ENCODE peak calls at places on chromosomes 12 and 14, in ten cellular contexts. One of them, this sample, is unnamed.

GRCh38 chr12:6630696-6631095 is 5.1 kb downstream of the LPAR5 start:
- DNase-seq in NCI-H524: peak; percentile 88
- DNase-seq in CD4-positive, alpha-beta memory T cell: no peak
- DNase-seq in GM13976: no peak
- DNase-seq in midbrain: no peak
- DNase-seq in GM12865: no peak
- DNase-seq in left ventricle myocardium inferior: no peak
- DNase-seq in activated naive CD4-positive, alpha-beta T cell: no peak
- DNase-seq in AG08396: no peak
- DNase-seq in activated T-cell treated with anti-CD3 and anti-CD28 coated beads for 1 hour: no peak
- DNase-seq in this sample: no peak

GRCh38 chr14:49512147-49512551 is 74.0 kb downstream of the RPS29 start:
- DNase-seq in NCI-H524: no peak
- DNase-seq in CD4-positive, alpha-beta memory T cell: no peak
- DNase-seq in GM13976: no peak
- DNase-seq in midbrain: no peak
- DNase-seq in GM12865: no peak
- DNase-seq in left ventricle myocardium inferior: no peak
- DNase-seq in activated naive CD4-positive, alpha-beta T cell: no peak
- DNase-seq in AG08396: peak; percentile 45
- DNase-seq in activated T-cell treated with anti-CD3 and anti-CD28 coated beads for 1 hour: no peak
- DNase-seq in this sample: no peak

GRCh38 chr12:83954939-83955601 is 957.5 kb downstream of the SLC6A15 start:
- DNase-seq in NCI-H524: no peak
- DNase-seq in CD4-positive, alpha-beta memory T cell: no peak
- DNase-seq in GM13976: no peak
- DNase-seq in midbrain: no peak
- DNase-seq in GM12865: peak; percentile 15
- DNase-seq in left ventricle myocardium inferior: no peak
- DNase-seq in activated naive CD4-positive, alpha-beta T cell: no peak
- DNase-seq in AG08396: no peak
- DNase-seq in activated T-cell treated with anti-CD3 and anti-CD28 coated beads for 1 hour: no peak
- DNase-seq in this sample: no peak

GRCh38 chr14:32571995-32572866 is 243.1 kb downstream of the AKAP6 start:
- DNase-seq in NCI-H524: no peak
- DNase-seq in CD4-positive, alpha-beta memory T cell: no peak
- DNase-seq in GM13976: no peak
- DNase-seq in midbrain: no peak
- DNase-seq in GM12865: peak; percentile 7
- DNase-seq in left ventricle myocardium inferior: no peak
- DNase-seq in activated naive CD4-positive, alpha-beta T cell: no peak
- DNase-seq in AG08396: no peak
- DNase-seq in activated T-cell treated with anti-CD3 and anti-CD28 coated beads for 1 hour: no peak
- DNase-seq in this sample: no peak

GRCh38 chr14:61140872-61141271 is 140.3 kb downstream of the TMEM30B start:
- DNase-seq in NCI-H524: no peak
- DNase-seq in CD4-positive, alpha-beta memory T cell: no peak
- DNase-seq in GM13976: no peak
- DNase-seq in midbrain: no peak
- DNase-seq in GM12865: no peak
- DNase-seq in left ventricle myocardium inferior: no peak
- DNase-seq in activated naive CD4-positive, alpha-beta T cell: no peak
- DNase-seq in AG08396: no peak
- DNase-seq in activated T-cell treated with anti-CD3 and anti-CD28 coated beads for 1 hour: no peak
- DNase-seq in this sample: no peak

GRCh38 chr12:131348226-131349010 is 362.5 kb upstream of the SFSWAP start:
- DNase-seq in NCI-H524: no peak
- DNase-seq in CD4-positive, alpha-beta memory T cell: no peak
- DNase-seq in GM13976: no peak
- DNase-seq in midbrain: no peak
- DNase-seq in GM12865: no peak
- DNase-seq in left ventricle myocardium inferior: no peak
- DNase-seq in activated naive CD4-positive, alpha-beta T cell: no peak
- DNase-seq in AG08396: no peak
- DNase-seq in activated T-cell treated with anti-CD3 and anti-CD28 coated beads for 1 hour: no peak
- DNase-seq in this sample: no peak

GRCh38 chr12:19978193-19978592 is 390.1 kb upstream of the PDE3A start:
- DNase-seq in NCI-H524: no peak
- DNase-seq in CD4-positive, alpha-beta memory T cell: no peak
- DNase-seq in GM13976: no peak
- DNase-seq in midbrain: no peak
- DNase-seq in GM12865: no peak
- DNase-seq in left ventricle myocardium inferior: no peak
- DNase-seq in activated naive CD4-positive, alpha-beta T cell: no peak
- DNase-seq in AG08396: peak; percentile 21
- DNase-seq in activated T-cell treated with anti-CD3 and anti-CD28 coated beads for 1 hour: no peak
- DNase-seq in this sample: no peak

GRCh38 chr12:124369055-124369900 is 74.4 kb downstream of the RFLNA start:
- DNase-seq in NCI-H524: no peak
- DNase-seq in CD4-positive, alpha-beta memory T cell: no peak
- DNase-seq in GM13976: no peak
- DNase-seq in midbrain: peak; percentile 92
- DNase-seq in GM12865: no peak
- DNase-seq in left ventricle myocardium inferior: peak; percentile 92
- DNase-seq in activated naive CD4-positive, alpha-beta T cell: no peak
- DNase-seq in AG08396: peak; percentile 92
- DNase-seq in activated T-cell treated with anti-CD3 and anti-CD28 coated beads for 1 hour: no peak
- DNase-seq in this sample: no peak

GRCh38 chr14:99327050-99327449 is 55.1 kb upstream of the BCL11B start:
- DNase-seq in NCI-H524: no peak
- DNase-seq in CD4-positive, alpha-beta memory T cell: peak; percentile 4
- DNase-seq in GM13976: no peak
- DNase-seq in midbrain: no peak
- DNase-seq in GM12865: no peak
- DNase-seq in left ventricle myocardium inferior: no peak
- DNase-seq in activated naive CD4-positive, alpha-beta T cell: no peak
- DNase-seq in AG08396: no peak
- DNase-seq in activated T-cell treated with anti-CD3 and anti-CD28 coated beads for 1 hour: no peak
- DNase-seq in this sample: no peak

GRCh38 chr12:114562654-114563053 is 121.3 kb downstream of the TBX3 start:
- DNase-seq in NCI-H524: no peak
- DNase-seq in CD4-positive, alpha-beta memory T cell: no peak
- DNase-seq in GM13976: no peak
- DNase-seq in midbrain: no peak
- DNase-seq in GM12865: no peak
- DNase-seq in left ventricle myocardium inferior: no peak
- DNase-seq in activated naive CD4-positive, alpha-beta T cell: no peak
- DNase-seq in AG08396: no peak
- DNase-seq in activated T-cell treated with anti-CD3 and anti-CD28 coated beads for 1 hour: no peak
- DNase-seq in this sample: no peak

GRCh38 chr12:115450017-115450416 is 766.0 kb upstream of the TBX3 start:
- DNase-seq in NCI-H524: no peak
- DNase-seq in CD4-positive, alpha-beta memory T cell: no peak
- DNase-seq in GM13976: no peak
- DNase-seq in midbrain: no peak
- DNase-seq in GM12865: no peak
- DNase-seq in left ventricle myocardium inferior: no peak
- DNase-seq in activated naive CD4-positive, alpha-beta T cell: no peak
- DNase-seq in AG08396: no peak
- DNase-seq in activated T-cell treated with anti-CD3 and anti-CD28 coated beads for 1 hour: no peak
- DNase-seq in this sample: no peak

GRCh38 chr12:96749978-96750377 is 157.1 kb upstream of the NEDD1 start:
- DNase-seq in NCI-H524: no peak
- DNase-seq in CD4-positive, alpha-beta memory T cell: no peak
- DNase-seq in GM13976: no peak
- DNase-seq in midbrain: no peak
- DNase-seq in GM12865: no peak
- DNase-seq in left ventricle myocardium inferior: no peak
- DNase-seq in activated naive CD4-positive, alpha-beta T cell: no peak
- DNase-seq in AG08396: no peak
- DNase-seq in activated T-cell treated with anti-CD3 and anti-CD28 coated beads for 1 hour: no peak
- DNase-seq in this sample: no peak

GRCh38 chr14:64303471-64303917 is 9.3 kb upstream of the ESR2 start:
- DNase-seq in NCI-H524: peak; percentile 95
- DNase-seq in CD4-positive, alpha-beta memory T cell: peak; percentile 58
- DNase-seq in GM13976: peak; percentile 82
- DNase-seq in midbrain: peak; percentile 41
- DNase-seq in GM12865: peak; percentile 60
- DNase-seq in left ventricle myocardium inferior: no peak
- DNase-seq in activated naive CD4-positive, alpha-beta T cell: no peak
- DNase-seq in AG08396: peak; percentile 53
- DNase-seq in activated T-cell treated with anti-CD3 and anti-CD28 coated beads for 1 hour: no peak
- DNase-seq in this sample: peak; percentile 70

GRCh38 chr14:104931323-104931770 is 6.7 kb downstream of the PLD4 start:
- DNase-seq in NCI-H524: no peak
- DNase-seq in CD4-positive, alpha-beta memory T cell: no peak
- DNase-seq in GM13976: no peak
- DNase-seq in midbrain: no peak
- DNase-seq in GM12865: no peak
- DNase-seq in left ventricle myocardium inferior: no peak
- DNase-seq in activated naive CD4-positive, alpha-beta T cell: no peak
- DNase-seq in AG08396: peak; percentile 9
- DNase-seq in activated T-cell treated with anti-CD3 and anti-CD28 coated beads for 1 hour: no peak
- DNase-seq in this sample: peak; percentile 34

GRCh38 chr14:99745307-99745951 is 47.8 kb upstream of the EML1 start:
- DNase-seq in NCI-H524: no peak
- DNase-seq in CD4-positive, alpha-beta memory T cell: no peak
- DNase-seq in GM13976: no peak
- DNase-seq in midbrain: no peak
- DNase-seq in GM12865: no peak
- DNase-seq in left ventricle myocardium inferior: no peak
- DNase-seq in activated naive CD4-positive, alpha-beta T cell: no peak
- DNase-seq in AG08396: peak; percentile 72
- DNase-seq in activated T-cell treated with anti-CD3 and anti-CD28 coated beads for 1 hour: no peak
- DNase-seq in this sample: no peak

GRCh38 chr12:70876952-70877351 is 43.6 kb downstream of the PTPRR start:
- DNase-seq in NCI-H524: no peak
- DNase-seq in CD4-positive, alpha-beta memory T cell: no peak
- DNase-seq in GM13976: no peak
- DNase-seq in midbrain: no peak
- DNase-seq in GM12865: no peak
- DNase-seq in left ventricle myocardium inferior: no peak
- DNase-seq in activated naive CD4-positive, alpha-beta T cell: no peak
- DNase-seq in AG08396: peak; percentile 4
- DNase-seq in activated T-cell treated with anti-CD3 and anti-CD28 coated beads for 1 hour: no peak
- DNase-seq in this sample: no peak

GRCh38 chr12:57001448-57001906 is 4.9 kb downstream of the ZBTB39 start:
- DNase-seq in NCI-H524: peak; percentile 54
- DNase-seq in CD4-positive, alpha-beta memory T cell: peak; percentile 70
- DNase-seq in GM13976: peak; percentile 70
- DNase-seq in midbrain: peak; percentile 30
- DNase-seq in GM12865: peak; percentile 72
- DNase-seq in left ventricle myocardium inferior: peak; percentile 55
- DNase-seq in activated naive CD4-positive, alpha-beta T cell: peak; percentile 44
- DNase-seq in AG08396: peak; percentile 84
- DNase-seq in activated T-cell treated with anti-CD3 and anti-CD28 coated beads for 1 hour: peak; percentile 67
- DNase-seq in this sample: peak; percentile 75

GRCh38 chr12:15534322-15534721 is 212.0 kb downstream of the PTPRO start:
- DNase-seq in NCI-H524: no peak
- DNase-seq in CD4-positive, alpha-beta memory T cell: peak; percentile 52
- DNase-seq in GM13976: no peak
- DNase-seq in midbrain: peak; percentile 22
- DNase-seq in GM12865: peak; percentile 78
- DNase-seq in left ventricle myocardium inferior: no peak
- DNase-seq in activated naive CD4-positive, alpha-beta T cell: no peak
- DNase-seq in AG08396: no peak
- DNase-seq in activated T-cell treated with anti-CD3 and anti-CD28 coated beads for 1 hour: no peak
- DNase-seq in this sample: no peak

GRCh38 chr14:24310666-24311604 is at the start of gene LTB4R:
- DNase-seq in NCI-H524: no peak
- DNase-seq in CD4-positive, alpha-beta memory T cell: peak; percentile 79
- DNase-seq in GM13976: peak; percentile 76
- DNase-seq in midbrain: peak; percentile 62
- DNase-seq in GM12865: peak; percentile 87
- DNase-seq in left ventricle myocardium inferior: peak; percentile 79
- DNase-seq in activated naive CD4-positive, alpha-beta T cell: peak; percentile 48
- DNase-seq in AG08396: peak; percentile 92
- DNase-seq in activated T-cell treated with anti-CD3 and anti-CD28 coated beads for 1 hour: peak; percentile 41
- DNase-seq in this sample: peak; percentile 85

GRCh38 chr14:72527591-72527990 is 366.3 kb downstream of the DPF3 start:
- DNase-seq in NCI-H524: no peak
- DNase-seq in CD4-positive, alpha-beta memory T cell: no peak
- DNase-seq in GM13976: no peak
- DNase-seq in midbrain: no peak
- DNase-seq in GM12865: no peak
- DNase-seq in left ventricle myocardium inferior: no peak
- DNase-seq in activated naive CD4-positive, alpha-beta T cell: no peak
- DNase-seq in AG08396: no peak
- DNase-seq in activated T-cell treated with anti-CD3 and anti-CD28 coated beads for 1 hour: no peak
- DNase-seq in this sample: no peak

GRCh38 chr12:47773062-47773857 is at the start of gene SLC48A1:
- DNase-seq in NCI-H524: peak; percentile 51
- DNase-seq in CD4-positive, alpha-beta memory T cell: peak; percentile 76
- DNase-seq in GM13976: peak; percentile 92
- DNase-seq in midbrain: peak; percentile 68
- DNase-seq in GM12865: peak; percentile 75
- DNase-seq in left ventricle myocardium inferior: peak; percentile 80
- DNase-seq in activated naive CD4-positive, alpha-beta T cell: peak; percentile 52
- DNase-seq in AG08396: peak; percentile 96
- DNase-seq in activated T-cell treated with anti-CD3 and anti-CD28 coated beads for 1 hour: peak; percentile 62
- DNase-seq in this sample: peak; percentile 96

GRCh38 chr12:104938371-104938770 is 19.7 kb downstream of the SLC41A2 start:
- DNase-seq in NCI-H524: no peak
- DNase-seq in CD4-positive, alpha-beta memory T cell: no peak
- DNase-seq in GM13976: no peak
- DNase-seq in midbrain: no peak
- DNase-seq in GM12865: no peak
- DNase-seq in left ventricle myocardium inferior: no peak
- DNase-seq in activated naive CD4-positive, alpha-beta T cell: no peak
- DNase-seq in AG08396: no peak
- DNase-seq in activated T-cell treated with anti-CD3 and anti-CD28 coated beads for 1 hour: no peak
- DNase-seq in this sample: no peak

GRCh38 chr12:41515953-41516352 is 327.8 kb downstream of the PDZRN4 start:
- DNase-seq in NCI-H524: no peak
- DNase-seq in CD4-positive, alpha-beta memory T cell: no peak
- DNase-seq in GM13976: no peak
- DNase-seq in midbrain: no peak
- DNase-seq in GM12865: no peak
- DNase-seq in left ventricle myocardium inferior: no peak
- DNase-seq in activated naive CD4-positive, alpha-beta T cell: no peak
- DNase-seq in AG08396: no peak
- DNase-seq in activated T-cell treated with anti-CD3 and anti-CD28 coated beads for 1 hour: no peak
- DNase-seq in this sample: no peak

GRCh38 chr12:11633968-11634367 is 15.5 kb upstream of the ETV6 start:
- DNase-seq in NCI-H524: no peak
- DNase-seq in CD4-positive, alpha-beta memory T cell: no peak
- DNase-seq in GM13976: no peak
- DNase-seq in midbrain: no peak
- DNase-seq in GM12865: no peak
- DNase-seq in left ventricle myocardium inferior: no peak
- DNase-seq in activated naive CD4-positive, alpha-beta T cell: no peak
- DNase-seq in AG08396: no peak
- DNase-seq in activated T-cell treated with anti-CD3 and anti-CD28 coated beads for 1 hour: no peak
- DNase-seq in this sample: no peak

GRCh38 chr12:6792522-6793201 is 3.3 kb downstream of the CD4 start:
- DNase-seq in NCI-H524: no peak
- DNase-seq in CD4-positive, alpha-beta memory T cell: peak; percentile 71
- DNase-seq in GM13976: no peak
- DNase-seq in midbrain: peak; percentile 28
- DNase-seq in GM12865: peak; percentile 43
- DNase-seq in left ventricle myocardium inferior: peak; percentile 38
- DNase-seq in activated naive CD4-positive, alpha-beta T cell: peak; percentile 34
- DNase-seq in AG08396: no peak
- DNase-seq in activated T-cell treated with anti-CD3 and anti-CD28 coated beads for 1 hour: no peak
- DNase-seq in this sample: no peak

GRCh38 chr12:94145231-94145979 is 3.0 kb upstream of the PLXNC1 start:
- DNase-seq in NCI-H524: peak; percentile 67
- DNase-seq in CD4-positive, alpha-beta memory T cell: no peak
- DNase-seq in GM13976: no peak
- DNase-seq in midbrain: peak; percentile 64
- DNase-seq in GM12865: no peak
- DNase-seq in left ventricle myocardium inferior: no peak
- DNase-seq in activated naive CD4-positive, alpha-beta T cell: no peak
- DNase-seq in AG08396: peak; percentile 65
- DNase-seq in activated T-cell treated with anti-CD3 and anti-CD28 coated beads for 1 hour: no peak
- DNase-seq in this sample: peak; percentile 55

GRCh38 chr12:70418101-70418500 is 52.0 kb downstream of the KCNMB4 start:
- DNase-seq in NCI-H524: no peak
- DNase-seq in CD4-positive, alpha-beta memory T cell: no peak
- DNase-seq in GM13976: no peak
- DNase-seq in midbrain: no peak
- DNase-seq in GM12865: no peak
- DNase-seq in left ventricle myocardium inferior: no peak
- DNase-seq in activated naive CD4-positive, alpha-beta T cell: no peak
- DNase-seq in AG08396: no peak
- DNase-seq in activated T-cell treated with anti-CD3 and anti-CD28 coated beads for 1 hour: no peak
- DNase-seq in this sample: no peak

GRCh38 chr14:25615174-25615573 is 565.2 kb upstream of the STXBP6 start:
- DNase-seq in NCI-H524: no peak
- DNase-seq in CD4-positive, alpha-beta memory T cell: no peak
- DNase-seq in GM13976: no peak
- DNase-seq in midbrain: no peak
- DNase-seq in GM12865: no peak
- DNase-seq in left ventricle myocardium inferior: no peak
- DNase-seq in activated naive CD4-positive, alpha-beta T cell: no peak
- DNase-seq in AG08396: no peak
- DNase-seq in activated T-cell treated with anti-CD3 and anti-CD28 coated beads for 1 hour: no peak
- DNase-seq in this sample: no peak